ENCODE peak calls at places on chromosomes 16 and 17, in five cellular contexts. One of them, this sample, is unnamed.

GRCh38 chr16:56919099-56919800 is 12.7 kb upstream of the HERPUD1 start:
- DNase-seq in AG09309: no peak
- DNase-seq in psoas muscle: no peak
- DNase-seq in AG04449: no peak
- DNase-seq in lower leg skin: no peak
- DNase-seq in this sample: no peak

GRCh38 chr16:74650966-74651567 is 15.6 kb downstream of the RFWD3 start:
- DNase-seq in lower leg skin: no peak
- DNase-seq in AG09309: no peak
- DNase-seq in psoas muscle: no peak
- DNase-seq in AG04449: no peak
- DNase-seq in this sample: no peak

GRCh38 chr16:89921699-89922476 is 1.3 kb upstream of the TUBB3 start:
- DNase-seq in AG04449: peak
- DNase-seq in lower leg skin: peak
- DNase-seq in AG09309: peak
- DNase-seq in psoas muscle: peak
- DNase-seq in this sample: peak

GRCh38 chr16:31276600-31276999 is 16.8 kb downstream of the ITGAM start:
- DNase-seq in lower leg skin: peak
- DNase-seq in psoas muscle: no peak
- DNase-seq in AG04449: no peak
- DNase-seq in AG09309: no peak
- DNase-seq in this sample: no peak

GRCh38 chr17:61294777-61295176 is 104.9 kb upstream of the TBX2 start:
- DNase-seq in AG04449: no peak
- DNase-seq in AG09309: no peak
- DNase-seq in psoas muscle: no peak
- DNase-seq in lower leg skin: no peak
- DNase-seq in this sample: peak

GRCh38 chr17:45814622-45815606 is 29.8 kb upstream of the SPPL2C start:
- DNase-seq in lower leg skin: no peak
- DNase-seq in psoas muscle: no peak
- DNase-seq in AG09309: no peak
- DNase-seq in AG04449: no peak
- DNase-seq in this sample: no peak

GRCh38 chr17:57236686-57237299 is 19.5 kb upstream of the MSI2 start:
- DNase-seq in lower leg skin: no peak
- DNase-seq in AG04449: no peak
- DNase-seq in AG09309: no peak
- DNase-seq in psoas muscle: no peak
- DNase-seq in this sample: no peak

GRCh38 chr17:20232611-20233010 is 223.5 kb downstream of the SPECC1 start:
- DNase-seq in psoas muscle: no peak
- DNase-seq in AG04449: no peak
- DNase-seq in AG09309: no peak
- DNase-seq in lower leg skin: no peak
- DNase-seq in this sample: no peak

GRCh38 chr16:78990309-78990701 is 610.2 kb downstream of the MAF start:
- DNase-seq in lower leg skin: no peak
- DNase-seq in psoas muscle: no peak
- DNase-seq in AG09309: no peak
- DNase-seq in AG04449: no peak
- DNase-seq in this sample: no peak

GRCh38 chr17:67476787-67477335 is 99.8 kb downstream of the PITPNC1 start:
- DNase-seq in psoas muscle: no peak
- DNase-seq in AG04449: no peak
- DNase-seq in lower leg skin: peak
- DNase-seq in AG09309: no peak
- DNase-seq in this sample: no peak

GRCh38 chr17:64343833-64344637 is 46.6 kb downstream of the PECAM1 start:
- DNase-seq in lower leg skin: no peak
- DNase-seq in AG09309: peak
- DNase-seq in psoas muscle: peak
- DNase-seq in AG04449: peak
- DNase-seq in this sample: peak

GRCh38 chr16:86777098-86777946 is 199.0 kb downstream of the FOXL1 start:
- DNase-seq in psoas muscle: no peak
- DNase-seq in lower leg skin: peak
- DNase-seq in AG09309: no peak
- DNase-seq in AG04449: no peak
- DNase-seq in this sample: no peak

GRCh38 chr16:21302898-21303528 is 24.9 kb upstream of the CRYM start:
- DNase-seq in AG04449: peak
- DNase-seq in AG09309: peak
- DNase-seq in psoas muscle: no peak
- DNase-seq in lower leg skin: no peak
- DNase-seq in this sample: peak

GRCh38 chr16:80058236-80058635 is 457.7 kb upstream of the MAF start:
- DNase-seq in AG04449: no peak
- DNase-seq in lower leg skin: peak
- DNase-seq in AG09309: no peak
- DNase-seq in psoas muscle: peak
- DNase-seq in this sample: no peak

GRCh38 chr16:46853713-46854443 is 22.9 kb upstream of the C16orf87 start:
- DNase-seq in AG04449: no peak
- DNase-seq in lower leg skin: peak
- DNase-seq in AG09309: peak
- DNase-seq in psoas muscle: peak
- DNase-seq in this sample: no peak

GRCh38 chr17:49442051-49442450 is 27.4 kb upstream of the PHB1 start:
- DNase-seq in psoas muscle: no peak
- DNase-seq in AG04449: no peak
- DNase-seq in AG09309: no peak
- DNase-seq in lower leg skin: no peak
- DNase-seq in this sample: no peak

GRCh38 chr17:79437081-79437480 is 173.8 kb downstream of the RBFOX3 start:
- DNase-seq in lower leg skin: no peak
- DNase-seq in psoas muscle: no peak
- DNase-seq in AG09309: no peak
- DNase-seq in AG04449: no peak
- DNase-seq in this sample: no peak

GRCh38 chr17:76252040-76252954 is 12.0 kb upstream of the RNF157 start:
- DNase-seq in AG04449: no peak
- DNase-seq in lower leg skin: peak
- DNase-seq in psoas muscle: peak
- DNase-seq in AG09309: peak
- DNase-seq in this sample: peak

GRCh38 chr17:47686661-47687327 is 7.2 kb upstream of the TBKBP1 start:
- DNase-seq in AG09309: no peak
- DNase-seq in psoas muscle: no peak
- DNase-seq in AG04449: no peak
- DNase-seq in lower leg skin: no peak
- DNase-seq in this sample: no peak

GRCh38 chr16:87210949-87211348 is 106.2 kb downstream of the C16orf95 start:
- DNase-seq in AG09309: no peak
- DNase-seq in lower leg skin: no peak
- DNase-seq in psoas muscle: no peak
- DNase-seq in AG04449: no peak
- DNase-seq in this sample: no peak

GRCh38 chr16:10122546-10122945 is 59.7 kb downstream of the GRIN2A start:
- DNase-seq in psoas muscle: no peak
- DNase-seq in lower leg skin: no peak
- DNase-seq in AG04449: no peak
- DNase-seq in AG09309: no peak
- DNase-seq in this sample: no peak
- H3K4me3 ChIP-seq in psoas muscle: no peak
- H3K4me3 ChIP-seq in lower leg skin: no peak
- H3K4me3 ChIP-seq in AG04449: no peak
- H3K4me3 ChIP-seq in AG09309: no peak
- H3K4me3 ChIP-seq in this sample: no peak

DNA sequence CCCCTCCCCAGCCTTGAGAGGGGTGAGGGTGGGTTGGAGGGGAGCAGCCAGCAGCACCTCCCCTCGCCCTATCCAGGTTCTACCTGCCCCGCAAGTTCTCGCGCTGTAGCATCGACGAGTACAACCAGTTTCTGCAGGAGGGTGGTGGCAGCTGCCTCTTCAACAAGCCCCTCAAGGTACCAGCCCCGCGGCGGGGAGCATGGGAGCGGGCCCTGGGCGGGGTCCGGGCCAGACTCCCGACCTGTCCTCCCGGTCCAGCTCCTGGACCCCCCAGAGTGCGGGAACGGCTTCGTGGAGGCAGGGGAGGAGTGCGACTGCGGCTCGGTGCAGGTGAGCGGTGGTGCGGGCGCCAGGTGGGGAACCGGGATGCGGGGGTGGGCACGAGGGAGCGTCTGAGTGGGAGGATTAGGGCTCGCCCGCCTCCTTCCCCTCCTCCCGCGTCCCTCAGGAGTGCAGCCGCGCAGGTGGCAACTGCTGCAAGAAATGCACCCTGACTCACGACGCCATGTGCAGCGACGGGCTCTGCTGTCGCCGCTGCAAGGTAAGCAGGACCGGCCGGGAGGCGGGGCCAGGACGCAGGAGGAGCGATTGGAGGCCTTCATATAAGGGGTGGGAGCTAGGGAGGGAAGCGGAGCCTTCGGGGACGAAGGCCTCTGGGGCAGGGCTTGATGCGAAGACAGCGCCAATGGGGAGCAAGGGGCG is 16.5 kb downstream of the ADAM11 start:
- DNase-seq in AG09309: peak
- DNase-seq in lower leg skin: peak
- DNase-seq in AG04449: peak
- DNase-seq in psoas muscle: peak
- DNase-seq in this sample: peak
- TF ChIP-seq CTCF in AG09309: no peak
- TF ChIP-seq CTCF in lower leg skin: no peak
- TF ChIP-seq CTCF in AG04449: no peak
- TF ChIP-seq CTCF in psoas muscle: no peak
- TF ChIP-seq CTCF in this sample: no peak

DNA sequence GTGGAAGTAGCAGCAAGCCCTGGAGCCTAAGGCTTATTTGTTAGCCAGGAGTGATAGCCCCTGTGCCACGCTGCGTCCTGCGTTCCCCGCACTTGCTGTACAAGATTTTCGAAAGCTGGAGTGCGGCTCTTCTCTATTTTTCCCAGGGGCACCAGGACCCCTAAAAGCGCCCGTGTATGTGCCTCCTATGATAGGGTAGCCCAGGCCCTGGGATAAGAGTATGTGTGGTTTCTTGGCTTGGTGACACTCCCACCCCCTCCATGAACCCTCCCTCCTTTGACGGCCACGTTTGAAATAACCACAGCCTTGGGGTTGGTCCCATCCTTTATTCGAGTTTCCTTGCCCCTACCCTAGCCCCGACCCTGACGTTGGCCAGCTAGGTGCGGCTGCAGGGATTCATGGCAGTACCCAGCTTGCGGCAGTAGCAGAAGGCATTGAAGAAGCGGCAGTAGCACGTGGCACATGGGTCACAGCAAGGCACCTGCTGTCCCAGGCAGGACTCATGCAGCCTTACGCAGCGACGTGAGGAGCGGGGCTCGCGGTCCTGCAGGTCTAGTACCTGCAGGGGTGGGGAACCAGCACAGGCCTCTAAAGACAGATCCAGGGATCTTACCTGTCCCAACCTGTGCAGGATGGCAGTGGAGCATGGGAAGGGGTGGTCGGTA is 955 bp downstream of the AGRP start:
- DNase-seq in AG04449: no peak
- DNase-seq in lower leg skin: no peak
- DNase-seq in psoas muscle: no peak
- DNase-seq in AG09309: no peak
- DNase-seq in this sample: no peak
- H3K4me3 ChIP-seq in AG04449: peak
- H3K4me3 ChIP-seq in lower leg skin: no peak
- H3K4me3 ChIP-seq in psoas muscle: peak
- H3K4me3 ChIP-seq in AG09309: peak
- H3K4me3 ChIP-seq in this sample: peak

DNA sequence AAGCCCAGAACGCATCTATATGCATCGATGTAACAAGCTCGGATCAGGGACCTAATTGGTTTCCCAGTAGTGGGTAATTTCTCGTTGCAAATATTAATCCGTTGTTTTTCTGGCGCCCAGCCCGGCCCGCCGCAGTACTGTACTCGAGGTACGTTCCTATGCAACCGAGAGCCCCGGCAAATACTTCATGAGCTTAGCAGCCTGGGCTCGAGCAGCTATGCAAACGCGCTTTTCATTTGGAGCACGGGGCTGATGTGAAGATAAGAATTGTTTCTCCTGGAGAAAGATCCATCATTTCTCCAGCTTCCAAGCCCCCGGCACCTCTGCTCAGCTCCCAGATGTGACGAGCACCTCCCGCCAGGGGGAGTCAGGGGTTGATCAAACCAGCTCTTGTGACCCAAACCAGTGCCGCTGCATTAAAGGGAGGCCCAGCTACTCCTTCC is 229.8 kb downstream of the KATNIP start:
- DNase-seq in psoas muscle: peak
- DNase-seq in AG04449: no peak
- DNase-seq in AG09309: peak
- DNase-seq in lower leg skin: no peak
- DNase-seq in this sample: no peak
- TF ChIP-seq CTCF in psoas muscle: no peak
- TF ChIP-seq CTCF in AG04449: peak
- TF ChIP-seq CTCF in AG09309: peak
- TF ChIP-seq CTCF in lower leg skin: no peak
- TF ChIP-seq CTCF in this sample: no peak

GRCh38 chr16:58041628-58041955 is 16.0 kb downstream of the MMP15 start:
- DNase-seq in psoas muscle: no peak
- DNase-seq in AG09309: no peak
- DNase-seq in AG04449: no peak
- DNase-seq in lower leg skin: no peak
- DNase-seq in this sample: no peak
- H3K4me3 ChIP-seq in psoas muscle: no peak
- H3K4me3 ChIP-seq in AG09309: no peak
- H3K4me3 ChIP-seq in AG04449: no peak
- H3K4me3 ChIP-seq in lower leg skin: no peak
- H3K4me3 ChIP-seq in this sample: no peak

GRCh38 chr16:84746875-84747274 is 47.1 kb downstream of the USP10 start:
- DNase-seq in AG09309: no peak
- DNase-seq in lower leg skin: no peak
- DNase-seq in psoas muscle: no peak
- DNase-seq in AG04449: no peak
- DNase-seq in this sample: no peak
- TF ChIP-seq CTCF in AG09309: peak
- TF ChIP-seq CTCF in lower leg skin: no peak
- TF ChIP-seq CTCF in psoas muscle: peak
- TF ChIP-seq CTCF in AG04449: peak
- TF ChIP-seq CTCF in this sample: peak

DNA sequence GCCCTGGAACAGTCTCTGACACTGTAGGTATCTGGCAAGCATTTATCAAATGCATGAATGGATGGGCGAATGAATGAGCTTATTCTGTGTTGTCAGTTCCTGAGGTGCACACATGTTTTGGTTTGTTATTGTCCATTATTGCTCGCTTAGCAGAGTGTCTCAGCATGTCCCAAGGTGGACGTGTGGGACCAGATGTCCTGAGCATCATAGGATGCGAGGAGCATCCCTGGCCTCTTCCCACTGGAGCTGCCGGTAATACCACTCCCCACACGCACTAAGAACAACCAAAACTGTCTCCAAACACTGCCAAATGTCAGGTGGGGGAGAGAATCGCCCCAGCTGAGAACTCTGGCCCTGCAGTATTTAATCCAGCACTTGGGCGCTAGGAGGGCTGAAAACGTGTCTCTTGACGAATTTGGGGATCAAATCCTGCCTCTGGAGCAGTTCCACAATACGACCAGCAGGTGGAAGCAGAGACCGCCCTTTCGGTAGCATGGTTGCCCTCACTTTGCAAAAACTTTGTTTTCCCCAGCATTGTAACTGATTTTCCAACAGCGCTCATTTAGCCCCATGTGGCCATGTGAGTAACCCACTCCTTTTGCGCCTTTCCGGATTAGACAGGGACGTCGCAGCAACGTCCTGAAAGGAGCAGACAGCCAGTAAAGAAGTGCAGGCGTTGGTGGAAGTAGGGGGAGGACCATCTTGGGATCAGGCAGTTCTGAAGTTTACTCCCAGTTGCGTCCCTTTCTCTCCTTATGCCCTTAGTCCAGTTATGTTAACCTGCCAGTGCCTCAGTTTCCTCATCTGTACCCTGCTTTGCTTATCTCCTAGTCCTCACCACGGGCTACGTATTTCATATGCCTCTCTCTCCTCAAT is 22.7 kb downstream of the TMEM114 start:
- DNase-seq in psoas muscle: peak
- DNase-seq in AG09309: peak
- DNase-seq in AG04449: peak
- DNase-seq in lower leg skin: peak
- DNase-seq in this sample: peak
- H3K4me3 ChIP-seq in psoas muscle: no peak
- H3K4me3 ChIP-seq in AG09309: no peak
- H3K4me3 ChIP-seq in AG04449: no peak
- H3K4me3 ChIP-seq in lower leg skin: no peak
- H3K4me3 ChIP-seq in this sample: no peak

This sample was measured in epithelial cell of proximal tubule.